ENCODE peak calls at places on chromosomes 2 and 18, in five cellular contexts. D, R, M, X and I are unnamed samples. For H3K4me1 and H3K36me3, the result is how much of the 10 kb centered on the place peaks cover.

GRCh38 chr2:230758566-230759480 is 46.2 kb downstream of the CAB39 start:
- DNase-seq in D (no peak), M (no peak), R (peak), X (no peak), I (no peak)

GRCh38 chr2:171893196-171893823 is 734 bp downstream of the SLC25A12 start:
- DNase-seq in D (no peak), R (no peak), X (no peak), M (no peak), I (no peak)

GRCh38 chr2:42359894-42360483 is 1.0 kb downstream of the COX7A2L start:
- DNase-seq in R (peak), D (no peak), M (no peak), X (no peak), I (no peak)

GRCh38 chr2:219638948-219639341 is 11.5 kb downstream of the SLC4A3 start:
- DNase-seq in X (no peak), D (no peak), R (no peak), M (no peak), I (no peak)

GRCh38 chr2:128442891-128443302 is 124.2 kb upstream of the HS6ST1 start:
- DNase-seq in D (peak), M (peak), X (peak), R (no peak), I (no peak)

GRCh38 chr18:70376914-70377258 is 88.0 kb downstream of the SOCS6 start:
- DNase-seq in R (no peak), D (no peak), M (no peak), X (no peak), I (no peak)

GRCh38 chr2:8714971-8715370 is 33.1 kb downstream of the ID2 start:
- DNase-seq in R (no peak), D (no peak), X (no peak), M (no peak), I (no peak)

GRCh38 chr2:235563056-235563777 is 69.4 kb downstream of the AGAP1 start:
- DNase-seq in R (no peak), M (no peak), X (no peak), D (no peak), I (no peak)

GRCh38 chr2:161990036-161990435 is 84.0 kb downstream of the DPP4 start:
- DNase-seq in D (no peak), R (no peak), M (no peak), X (no peak), I (no peak)

GRCh38 chr2:119004602-119005001 is 62.6 kb downstream of the MARCO start:
- DNase-seq in R (no peak), D (no peak), M (peak), X (no peak), I (no peak)

GRCh38 chr2:84878896-84879594 is 1.8 kb downstream of the TRABD2A start:
- DNase-seq in X (no peak), R (no peak), M (no peak), D (no peak), I (no peak)

GRCh38 chr2:84876369-84876768 is 4.5 kb downstream of the TRABD2A start:
- DNase-seq in D (no peak), M (no peak), R (no peak), X (no peak), I (no peak)

GRCh38 chr2:84880395-84880644 is 564 bp downstream of the TRABD2A start:
- DNase-seq in D (no peak), X (no peak), M (no peak), R (no peak), I (no peak)

GRCh38 chr2:84879595-84880394 is 1.1 kb downstream of the TRABD2A start:
- DNase-seq in M (peak), D (no peak), X (no peak), R (no peak), I (no peak)

GRCh38 chr2:84878459-84878858 is 2.4 kb downstream of the TRABD2A start:
- DNase-seq in R (no peak), X (no peak), M (peak), D (no peak), I (no peak)
- H3K4me1 ChIP-seq in R (under half), X (under half), M (half or more), D (under half), I (under half)

DNA sequence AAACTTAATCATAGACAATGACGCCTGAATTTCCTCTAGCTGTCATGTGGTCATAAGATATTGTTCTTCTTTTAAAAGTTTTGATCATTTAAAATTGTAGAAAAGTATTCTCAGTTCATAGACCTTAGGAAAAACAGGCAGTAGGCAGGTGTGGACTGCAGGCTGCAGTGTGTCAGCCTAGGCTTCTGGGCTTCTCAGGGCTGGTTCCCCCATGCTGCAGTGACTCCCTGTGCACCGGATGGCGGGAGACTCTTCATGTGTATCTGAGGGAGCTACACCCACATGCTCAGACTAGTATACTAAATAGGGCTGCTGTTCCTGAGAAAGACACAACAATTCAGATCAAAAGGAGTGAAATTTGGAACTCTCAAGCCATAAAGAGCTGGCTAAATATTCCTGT is 72.4 kb downstream of the PXDN start:
- DNase-seq in R (no peak), M (peak), X (no peak), D (no peak), I (no peak)
- TF ChIP-seq CTCF in R (no peak), M (no peak), X (no peak), D (no peak), I (no peak)

GRCh38 chr2:240599141-240599583 is 12.6 kb downstream of the CAPN10 start:
- DNase-seq in D (no peak), X (no peak), M (no peak), R (no peak), I (peak)
- H3K36me3 ChIP-seq in D (under half), X (under half), M (under half), R (under half), I (under half)

GRCh38 chr2:23760746-23761145 is 166.2 kb downstream of the ATAD2B start:
- DNase-seq in R (peak), M (no peak), D (no peak), X (no peak), I (no peak)

GRCh38 chr2:23756593-23757292 is 170.2 kb downstream of the ATAD2B start:
- DNase-seq in R (no peak), M (no peak), D (no peak), X (no peak), I (no peak)

GRCh38 chr2:23761638-23762037 is 165.3 kb downstream of the ATAD2B start:
- DNase-seq in R (no peak), D (no peak), M (no peak), X (no peak), I (no peak)

GRCh38 chr2:23754970-23755369 is 172.0 kb downstream of the ATAD2B start:
- DNase-seq in M (no peak), D (no peak), X (no peak), R (no peak), I (no peak)

DNA sequence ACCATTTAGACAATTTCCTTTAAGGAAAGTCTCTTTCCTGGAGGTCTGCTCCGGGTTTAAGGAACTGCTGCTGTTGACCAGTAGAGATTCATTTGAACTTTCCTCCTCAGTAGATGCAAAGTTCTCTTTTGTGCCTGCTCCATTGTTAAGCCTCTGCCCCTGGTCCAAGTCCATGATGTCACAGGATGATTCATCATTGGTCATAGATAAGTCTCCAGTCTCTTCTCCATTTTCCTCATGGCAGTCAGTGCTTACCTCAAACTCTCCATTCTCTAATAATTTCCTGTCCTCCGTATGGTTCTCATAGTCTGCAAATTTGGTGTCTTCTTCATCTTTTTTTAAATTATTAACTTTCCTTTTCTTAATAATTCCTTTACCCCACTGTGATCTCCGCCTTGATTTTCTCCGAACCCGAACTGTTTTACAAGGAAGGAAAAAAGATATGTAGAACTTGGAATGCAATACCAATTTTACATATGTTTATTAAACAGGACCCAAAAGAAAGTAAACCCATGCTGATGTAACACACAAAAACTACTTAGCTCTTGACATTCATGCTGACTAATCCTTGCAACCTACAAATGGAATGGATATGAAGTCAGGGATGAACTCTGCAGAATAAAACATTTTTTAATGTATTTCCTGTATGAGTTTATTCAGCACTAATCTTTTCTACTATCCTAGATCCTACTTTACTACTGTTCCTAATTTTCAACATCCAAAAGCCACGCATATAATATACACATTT is 169.1 kb downstream of the ATAD2B start:
- DNase-seq in M (no peak), X (no peak), R (peak), D (no peak), I (no peak)
- H3K4me1 ChIP-seq in M (under half), X (under half), R (under half), D (under half), I (under half)

DNA sequence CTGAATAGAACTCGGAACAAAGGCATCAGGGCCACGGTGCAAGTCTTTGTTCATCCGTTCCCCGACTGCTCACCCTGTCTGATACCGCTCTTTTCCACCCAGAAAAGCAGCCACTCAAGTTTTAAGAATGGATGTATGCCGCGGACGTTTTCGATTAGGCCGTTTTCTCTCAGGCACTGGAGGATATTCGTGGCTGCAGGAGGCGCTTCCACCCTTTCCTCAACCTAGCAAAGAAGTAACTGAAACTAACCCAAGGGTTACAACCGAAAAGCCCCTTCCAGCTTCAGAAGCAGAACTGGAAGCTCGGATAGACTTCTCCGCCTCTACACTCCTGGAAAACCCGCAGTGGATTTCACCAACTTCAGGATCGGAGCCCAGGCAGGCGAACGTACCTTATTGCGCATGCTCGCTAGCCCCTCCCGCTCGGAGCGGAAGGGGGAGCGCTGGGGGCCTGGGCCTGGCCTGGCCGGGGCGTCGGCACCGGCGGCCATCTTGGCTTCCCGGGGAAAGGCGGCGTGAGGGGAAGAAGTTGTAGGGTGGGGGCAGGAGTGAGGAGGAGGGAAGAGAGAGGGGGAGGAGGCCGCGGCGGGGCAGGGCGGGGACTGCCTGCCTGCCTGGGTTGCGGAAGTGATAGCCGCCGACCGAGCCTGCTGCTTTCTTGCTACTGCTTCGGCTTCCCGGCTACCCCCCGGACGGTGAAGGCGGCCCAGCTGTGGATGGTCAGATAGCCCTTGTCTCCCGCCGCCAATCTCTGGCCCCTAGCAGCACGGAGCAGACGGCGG is at the start of gene ACTR3:
- DNase-seq in X (peak), M (peak), R (peak), D (peak), I (peak)
- TF ChIP-seq CTCF in X (no peak), M (no peak), R (peak), D (no peak), I (no peak)

GRCh38 chr2:233185963-233186362 is 65.5 kb upstream of the ATG16L1 start:
- DNase-seq in M (no peak), R (no peak), X (no peak), D (no peak), I (no peak)

GRCh38 chr2:233185320-233185719 is 66.2 kb upstream of the ATG16L1 start:
- DNase-seq in X (no peak), R (no peak), D (no peak), M (no peak), I (no peak)

GRCh38 chr2:233184669-233185068 is 66.8 kb upstream of the ATG16L1 start:
- DNase-seq in R (no peak), M (no peak), X (no peak), D (no peak), I (peak)

GRCh38 chr2:233189032-233189431 is 62.4 kb upstream of the ATG16L1 start:
- DNase-seq in M (no peak), R (no peak), D (no peak), X (no peak), I (no peak)

DNA sequence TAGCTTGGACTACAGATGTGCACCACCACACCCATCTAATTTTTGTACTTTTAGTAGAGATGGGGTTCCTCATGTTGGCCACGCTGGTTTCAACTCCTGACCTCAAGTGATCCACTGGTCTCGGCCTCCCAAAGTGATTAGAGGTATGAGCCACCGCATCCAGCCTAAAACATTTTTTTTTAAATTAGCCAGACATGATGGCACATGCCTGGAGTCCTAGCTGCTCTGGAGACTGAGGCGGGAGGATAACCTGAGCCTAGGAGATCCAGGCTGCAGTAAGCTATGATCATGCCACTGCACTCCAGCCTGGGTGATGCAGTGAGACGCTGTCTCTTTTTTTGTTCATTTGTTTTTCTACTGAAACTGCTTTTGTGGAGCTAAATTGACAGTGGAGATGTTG is 64.6 kb upstream of the ATG16L1 start:
- DNase-seq in D (no peak), X (no peak), R (no peak), M (no peak), I (no peak)
- H3K36me3 ChIP-seq in D (under half), X (under half), R (under half), M (half or more), I (under half)

DNA sequence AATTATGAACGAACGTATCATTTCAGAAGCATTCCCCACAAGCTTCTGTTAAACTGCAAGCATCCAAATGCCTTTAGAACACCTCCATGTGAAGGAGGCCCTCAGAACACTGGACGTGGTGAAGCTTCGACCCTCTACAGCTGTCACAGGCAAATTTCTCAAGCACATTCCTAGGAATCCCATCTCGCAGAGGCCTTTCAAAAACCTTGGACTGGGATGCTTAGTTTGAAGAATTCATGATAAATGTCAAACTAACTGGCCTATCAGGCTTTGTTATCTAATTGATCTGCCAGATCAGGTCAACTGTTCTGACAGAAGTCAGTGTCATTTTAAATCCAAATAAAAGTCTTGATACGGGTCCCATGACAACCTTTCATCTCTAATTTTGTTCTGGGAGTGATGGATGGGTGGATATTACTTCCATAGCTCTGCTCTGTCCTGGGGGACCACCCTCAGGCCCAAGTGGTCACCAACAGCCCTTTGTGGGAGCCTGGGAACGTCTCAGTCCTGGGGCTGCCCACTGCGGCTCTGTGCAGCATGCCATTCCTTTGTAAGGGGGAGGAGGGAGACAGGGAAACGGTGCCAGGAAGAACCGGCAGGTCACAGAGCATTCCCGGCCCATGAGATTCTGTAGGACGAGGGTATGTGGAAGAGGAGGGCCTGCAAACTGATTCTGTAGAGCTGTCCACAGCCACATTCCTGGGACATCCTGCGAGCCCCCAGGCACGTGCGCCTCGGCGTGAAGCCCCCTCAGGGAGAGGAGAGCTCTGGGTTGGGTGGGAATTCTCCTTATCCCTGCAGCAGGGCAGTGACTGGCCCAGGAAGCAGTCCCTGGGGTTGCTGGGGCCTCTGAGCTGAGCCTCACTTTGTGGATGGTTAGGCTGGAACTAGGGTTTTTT is 59.2 kb upstream of the PXDN start:
- DNase-seq in X (no peak), M (no peak), R (no peak), D (no peak), I (no peak)
- H3K4me1 ChIP-seq in X (under half), M (under half), R (under half), D (under half), I (under half)